ENCODE peak calls at places on chromosome X, in eight cellular contexts. G is stimulated activated CD4-positive, alpha-beta T cell treated with anti-CD3 and anti-CD28 coated beads, TNF-alpha, amount 100 ng/mL, for 1 hour; I is GM20000; D is aorta; K is T-cell; W is germinal center; J is stimulated activated CD8-positive, alpha-beta memory T cell treated with anti-CD3 and anti-CD28 coated beads, Interleukin-2, amount 100 ng/mL, for 48 hours; H is fibroblast of the aortic adventitia. E is an unnamed sample.

GRCh38 chrX:136497556-136498048 is at the start of gene HTATSF1:
- DNase-seq in G (no peak), I (no peak), D (no peak), K (no peak), W (peak; percentile 2), J (no peak), H (no peak), E (no peak)

GRCh38 chrX:43581888-43582539 is 74.1 kb upstream of the MAOA start:
- DNase-seq in G (no peak), I (no peak), D (no peak), K (no peak), W (no peak), J (no peak), H (no peak), E (no peak)

GRCh38 chrX:65073233-65073632 is 97.0 kb upstream of the ZC4H2 start:
- DNase-seq in G (no peak), I (no peak), D (no peak), K (no peak), W (no peak), J (no peak), H (no peak), E (no peak)

GRCh38 chrX:109600114-109600710 is 24.8 kb downstream of the KCNE5 start:
- DNase-seq in G (no peak), I (no peak), D (no peak), K (no peak), W (no peak), J (no peak), H (peak; percentile 10), E (no peak)

GRCh38 chrX:109635151-109635550 is 10.2 kb upstream of the KCNE5 start:
- DNase-seq in G (no peak), I (peak; percentile 15), D (no peak), K (no peak), W (peak; percentile 8), J (no peak), H (peak; percentile 16), E (no peak)

GRCh38 chrX:100625985-100626491 is 10.6 kb downstream of the TSPAN6 start:
- DNase-seq in G (no peak), I (peak; percentile 40), D (no peak), K (no peak), W (no peak), J (no peak), H (no peak), E (no peak)

GRCh38 chrX:132127748-132128147 is at the start of gene FRMD7:
- DNase-seq in G (no peak), I (no peak), D (no peak), K (no peak), W (no peak), J (no peak), H (no peak), E (no peak)

GRCh38 chrX:69021561-69021960 is 143.7 kb downstream of the PJA1 start:
- DNase-seq in G (no peak), I (no peak), D (no peak), K (no peak), W (no peak), J (no peak), H (no peak), E (no peak)

GRCh38 chrX:109782994-109783711 is 50.1 kb upstream of the ACSL4 start:
- DNase-seq in G (no peak), I (peak; percentile 25), D (no peak), K (no peak), W (no peak), J (no peak), H (no peak), E (no peak)

GRCh38 chrX:69051901-69052300 is 113.4 kb downstream of the PJA1 start:
- DNase-seq in G (no peak), I (no peak), D (no peak), K (no peak), W (no peak), J (no peak), H (no peak), E (no peak)

GRCh38 chrX:57406149-57406548 is 119.6 kb downstream of the FAAH2 start:
- DNase-seq in G (no peak), I (no peak), D (no peak), K (no peak), W (no peak), J (no peak), H (no peak), E (no peak)

GRCh38 chrX:69556094-69557011 is 52.2 kb downstream of the NALF2 start:
- DNase-seq in G (no peak), I (no peak), D (no peak), K (no peak), W (no peak), J (no peak), H (peak; percentile 2), E (no peak)

GRCh38 chrX:112642349-112642748 is 37.4 kb downstream of the LHFPL1 start:
- DNase-seq in G (no peak), I (peak; percentile 16), D (no peak), K (no peak), W (peak; percentile 12), J (no peak), H (peak; percentile 72), E (peak; percentile 0)

GRCh38 chrX:38654302-38654701 is 93.0 kb downstream of the TSPAN7 start:
- DNase-seq in G (no peak), I (no peak), D (no peak), K (no peak), W (no peak), J (no peak), H (peak; percentile 46), E (no peak)

GRCh38 chrX:46727445-46727844 is 31.5 kb downstream of the SLC9A7 start:
- DNase-seq in G (no peak), I (no peak), D (no peak), K (no peak), W (no peak), J (no peak), H (peak; percentile 47), E (no peak)

GRCh38 chrX:40544343-40545250 is 36.2 kb upstream of the ATP6AP2 start:
- DNase-seq in G (no peak), I (no peak), D (no peak), K (no peak), W (no peak), J (no peak), H (peak; percentile 16), E (no peak)

GRCh38 chrX:35380808-35381700 is 417.1 kb upstream of the MAGEB16 start:
- DNase-seq in G (no peak), I (peak; percentile 11), D (no peak), K (no peak), W (no peak), J (no peak), H (peak; percentile 1), E (no peak)

GRCh38 chrX:117839544-117839943 is 277.1 kb downstream of the KLHL13 start:
- DNase-seq in G (no peak), I (no peak), D (no peak), K (no peak), W (no peak), J (no peak), H (no peak), E (no peak)

GRCh38 chrX:40085714-40086113 is 12.0 kb downstream of the BCOR start:
- DNase-seq in G (no peak), I (no peak), D (peak; percentile 71), K (no peak), W (no peak), J (no peak), H (no peak), E (no peak)

GRCh38 chrX:154738013-154738738 is 12.7 kb downstream of the GAB3 start:
- DNase-seq in G (no peak), I (no peak), D (no peak), K (no peak), W (no peak), J (no peak), H (peak; percentile 86), E (no peak)

GRCh38 chrX:19373034-19373891 is 29.5 kb downstream of the PDHA1 start:
- DNase-seq in G (no peak), I (no peak), D (peak; percentile 76), K (no peak), W (no peak), J (no peak), H (no peak), E (peak; percentile 11)

GRCh38 chrX:94977562-94977961 is 1303.6 kb downstream of the FAM133A start:
- DNase-seq in G (no peak), I (no peak), D (no peak), K (no peak), W (no peak), J (no peak), H (no peak), E (no peak)

GRCh38 chrX:104618106-104618895 is 52.3 kb downstream of the IL1RAPL2 start:
- DNase-seq in G (no peak), I (no peak), D (no peak), K (no peak), W (no peak), J (no peak), H (no peak), E (no peak)

GRCh38 chrX:145715641-145716138 is 101.9 kb upstream of the SLITRK2 start:
- DNase-seq in G (no peak), I (no peak), D (no peak), K (no peak), W (no peak), J (no peak), H (no peak), E (no peak)

GRCh38 chrX:107710617-107711391 is 64.8 kb downstream of the TSC22D3 start:
- DNase-seq in G (no peak), I (peak; percentile 78), D (no peak), K (no peak), W (peak; percentile 70), J (no peak), H (peak; percentile 92), E (no peak)

GRCh38 chrX:24498975-24499374 is 33.9 kb downstream of the PDK3 start:
- DNase-seq in G (no peak), I (peak; percentile 8), D (no peak), K (no peak), W (peak; percentile 46), J (no peak), H (peak; percentile 43), E (no peak)

GRCh38 chrX:26574208-26574607 is 358.2 kb downstream of the MAGEB5 start:
- DNase-seq in G (no peak), I (no peak), D (no peak), K (no peak), W (no peak), J (no peak), H (no peak), E (no peak)

GRCh38 chrX:410296-410695 is 23.6 kb upstream of the PPP2R3B start:
- DNase-seq in G (no peak), I (no peak), D (no peak), K (no peak), W (no peak), J (no peak), H (no peak), E (no peak)

GRCh38 chrX:16002185-16002584 is 121.2 kb upstream of the GRPR start:
- DNase-seq in G (no peak), I (no peak), D (no peak), K (no peak), W (no peak), J (no peak), H (peak; percentile 12), E (no peak)

GRCh38 chrX:115413246-115413878 is 123.8 kb downstream of the LUZP4 start:
- DNase-seq in G (no peak), I (no peak), D (no peak), K (no peak), W (no peak), J (no peak), H (no peak), E (no peak)

GRCh38 chrX:39821011-39821708 is 276.6 kb downstream of the BCOR start:
- DNase-seq in G (peak; percentile 34), I (peak; percentile 65), D (peak; percentile 79), K (no peak), W (no peak), J (no peak), H (no peak), E (peak; percentile 71)

GRCh38 chrX:150162141-150162540 is 201.0 kb upstream of the MAMLD1 start:
- DNase-seq in G (no peak), I (no peak), D (no peak), K (no peak), W (no peak), J (no peak), H (no peak), E (no peak)

GRCh38 chrX:68432648-68433047 is 647 bp downstream of the OPHN1 start:
- DNase-seq in G (no peak), I (no peak), D (no peak), K (no peak), W (no peak), J (no peak), H (peak; percentile 56), E (no peak)

GRCh38 chrX:38760883-38761282 is 40.4 kb upstream of the MID1IP1 start:
- DNase-seq in G (no peak), I (no peak), D (no peak), K (no peak), W (no peak), J (no peak), H (no peak), E (no peak)